ENCODE peak calls at places on chromosomes 7 and 10, in six cellular contexts. C is omental fat pad, L is nephron progenitor cell, B is GM13976, P is GM23338, I is neural crest cell. S is an unnamed sample.
A peak's percentile ranks its signal among the peaks of the same experiment; 100 is the strongest.

GRCh38 chr7:121282129-121282528 is 46.7 kb upstream of the WNT16 start:
- DNase-seq in C (no peak), L (no peak), B (no peak), P (no peak), I (no peak), S (no peak)

GRCh38 chr7:80151274-80151665 is 16.6 kb downstream of the GNAI1 start:
- DNase-seq in C (no peak), L (no peak), B (no peak), P (no peak), I (no peak), S (no peak)

GRCh38 chr10:70475661-70476060 is 2.9 kb upstream of the PALD1 start:
- DNase-seq in C (no peak), L (no peak), B (no peak), P (no peak), I (no peak), S (no peak)

GRCh38 chr10:111756541-111757061 is 427.0 kb downstream of the GPAM start:
- DNase-seq in C (no peak), L (peak; percentile 53), B (peak; percentile 1), P (peak; percentile 87), I (peak; percentile 47), S (no peak)

GRCh38 chr10:131909929-131910328 is 9.1 kb downstream of the PPP2R2D start:
- DNase-seq in C (no peak), L (no peak), B (no peak), P (no peak), I (no peak), S (no peak)

GRCh38 chr10:33347227-33347626 is 12.8 kb upstream of the NRP1 start:
- DNase-seq in C (no peak), L (no peak), B (no peak), P (no peak), I (no peak), S (no peak)

GRCh38 chr7:150733734-150734095 is 3.5 kb upstream of the GIMAP5 start:
- DNase-seq in C (no peak), L (no peak), B (no peak), P (no peak), I (no peak), S (no peak)

GRCh38 chr7:143372070-143372469 is 9.1 kb upstream of the ZYX start:
- DNase-seq in C (no peak), L (no peak), B (no peak), P (no peak), I (no peak), S (no peak)

GRCh38 chr10:58517481-58518355 is 5.0 kb downstream of the BICC1 start:
- DNase-seq in C (no peak), L (no peak), B (no peak), P (no peak), I (no peak), S (no peak)

GRCh38 chr10:90779573-90779972 is 78.3 kb downstream of the HTR7 start:
- DNase-seq in C (no peak), L (no peak), B (no peak), P (peak; percentile 63), I (no peak), S (no peak)

GRCh38 chr7:127961787-127962463 is 69.3 kb downstream of the LRRC4 start:
- DNase-seq in C (no peak), L (no peak), B (no peak), P (no peak), I (no peak), S (no peak)